ENCODE peak calls at places on chromosomes 4 and X, in seven cellular contexts. Q is GM23338, D is lower lobe of right lung, C is endodermal cell, I is adipocyte, M is PC-3, S is H9. W is an unnamed sample.

GRCh38 chrX:149004936-149005335 is 500.2 kb downstream of the IDS start:
- DNase-seq in C (peak; percentile 55), S (peak; percentile 30), M (no peak), I (no peak), D (no peak), Q (peak; percentile 17), W (no peak)

GRCh38 chrX:19785647-19786046 is 101.8 kb downstream of the SH3KBP1 start:
- DNase-seq in I (no peak), S (no peak), M (no peak), Q (no peak), C (no peak), D (no peak), W (no peak)

GRCh38 chr4:8319061-8319460 is 49.5 kb downstream of the HTRA3 start:
- DNase-seq in I (no peak), M (no peak), Q (no peak), C (peak; percentile 29), D (no peak), S (no peak), W (peak; percentile 9)

GRCh38 chrX:132266583-132267355 is 47.5 kb upstream of the RAP2C start:
- DNase-seq in C (no peak), S (no peak), D (no peak), I (peak; percentile 71), M (no peak), Q (no peak), W (no peak)

GRCh38 chr4:147942729-147943128 is 210.8 kb downstream of the ARHGAP10 start:
- DNase-seq in C (no peak), I (peak; percentile 29), S (no peak), D (no peak), M (no peak), Q (peak; percentile 27), W (no peak)

GRCh38 chr4:90443231-90443630 is 316.0 kb downstream of the CCSER1 start:
- DNase-seq in Q (no peak), C (no peak), I (no peak), M (peak; percentile 81), S (no peak), D (no peak), W (no peak)

GRCh38 chrX:10756365-10756915 is 136.1 kb upstream of the MID1 start:
- DNase-seq in M (peak; percentile 73), S (no peak), Q (peak; percentile 19), D (no peak), C (no peak), I (peak; percentile 66), W (no peak)

GRCh38 chr4:72418458-72418857 is 150.6 kb downstream of the ADAMTS3 start:
- DNase-seq in I (peak; percentile 56), C (no peak), S (no peak), D (no peak), M (peak; percentile 90), Q (no peak), W (peak; percentile 21)

GRCh38 chrX:18354369-18355329 is at the start of gene SCML2:
- DNase-seq in S (peak; percentile 34), C (peak; percentile 74), D (peak; percentile 46), I (peak; percentile 71), Q (peak; percentile 39), M (peak; percentile 31), W (peak; percentile 45)

GRCh38 chr4:186936496-186937375 is 213.1 kb upstream of the FAT1 start:
- DNase-seq in Q (no peak), C (no peak), I (peak; percentile 70), S (no peak), D (no peak), M (peak; percentile 79), W (no peak)

GRCh38 chr4:5079581-5079980 is 28.3 kb downstream of the STK32B start:
- DNase-seq in M (no peak), C (no peak), Q (no peak), D (no peak), S (no peak), I (peak; percentile 3), W (no peak)

GRCh38 chr4:88908003-88908402 is 149.0 kb downstream of the FAM13A start:
- DNase-seq in C (no peak), Q (no peak), I (peak; percentile 38), D (no peak), S (no peak), M (peak; percentile 7), W (no peak)

GRCh38 chr4:98657531-98658286 is 702 bp downstream of the TSPAN5 start:
- DNase-seq in M (peak; percentile 66), S (peak; percentile 68), I (peak; percentile 87), D (no peak), C (peak; percentile 79), Q (peak; percentile 74), W (peak; percentile 44)

GRCh38 chr4:61783050-61783449 is 582.9 kb downstream of the ADGRL3 start:
- DNase-seq in Q (no peak), C (no peak), S (no peak), I (no peak), M (peak; percentile 60), D (no peak), W (no peak)

GRCh38 chr4:156168288-156168687 is 214.6 kb upstream of the CTSO start:
- DNase-seq in Q (no peak), M (no peak), S (no peak), I (no peak), C (no peak), D (no peak), W (no peak)

GRCh38 chrX:142804085-142804484 is 221.6 kb upstream of the SPANXN4 start:
- DNase-seq in Q (peak; percentile 47), M (peak; percentile 6), S (peak; percentile 47), D (no peak), I (no peak), C (peak; percentile 85), W (no peak)

GRCh38 chr4:141898336-141898735 is 262.0 kb downstream of the IL15 start:
- DNase-seq in C (no peak), Q (no peak), D (no peak), M (no peak), S (no peak), I (no peak), W (no peak)

GRCh38 chr4:174604198-174604597 is 81.9 kb upstream of the HPGD start:
- DNase-seq in D (no peak), Q (no peak), I (no peak), C (no peak), S (no peak), M (peak; percentile 91), W (no peak)

GRCh38 chr4:98283219-98284199 is 22.3 kb downstream of the RAP1GDS1 start:
- DNase-seq in Q (no peak), C (no peak), S (no peak), D (no peak), I (no peak), M (peak; percentile 8), W (no peak)

GRCh38 chrX:11137543-11138139 is 26.5 kb downstream of the HCCS start:
- DNase-seq in S (no peak), I (peak; percentile 90), Q (peak; percentile 25), C (no peak), M (peak; percentile 73), D (no peak), W (no peak)

GRCh38 chr4:78014889-78015886 is 41.9 kb upstream of the FRAS1 start:
- DNase-seq in Q (no peak), M (no peak), S (no peak), I (no peak), D (no peak), C (no peak), W (no peak)

GRCh38 chrX:119325456-119325855 is 73.7 kb upstream of the SLC25A43 start:
- DNase-seq in D (no peak), I (no peak), S (no peak), M (no peak), Q (no peak), C (no peak), W (no peak)

GRCh38 chr4:54683616-54684346 is 26.0 kb downstream of the KIT start:
- DNase-seq in M (peak; percentile 84), C (peak; percentile 77), Q (peak; percentile 56), D (no peak), I (no peak), S (peak; percentile 41), W (no peak)

GRCh38 chr4:40750461-40751258 is 905 bp downstream of the NSUN7 start:
- DNase-seq in M (peak; percentile 7), D (no peak), S (peak; percentile 42), I (peak; percentile 40), Q (peak; percentile 89), C (peak; percentile 80), W (no peak)

DNA sequence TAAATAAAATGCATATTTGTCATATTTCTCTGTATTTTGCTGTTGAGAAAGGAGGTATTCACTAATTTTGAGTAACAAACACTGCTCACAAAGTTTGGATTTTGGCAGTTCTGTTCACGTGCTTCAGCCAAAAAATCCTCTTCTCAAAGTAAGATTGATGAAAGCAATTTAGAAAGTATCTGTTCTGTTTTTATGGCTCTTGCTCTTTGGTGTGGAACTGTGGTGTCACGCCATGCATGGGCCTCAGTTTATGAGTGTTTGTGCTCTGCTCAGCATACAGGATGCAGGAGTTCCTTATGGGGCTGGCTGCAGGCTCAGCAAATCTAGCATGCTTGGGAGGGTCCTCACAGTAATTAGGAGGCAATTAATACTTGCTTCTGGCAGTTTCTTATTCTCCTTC is 3.3 kb downstream of the HTT start:
- DNase-seq in M (no peak), I (no peak), C (no peak), Q (no peak), S (no peak), D (no peak), W (no peak)
- H3K4me1 ChIP-seq in M (peaks cover 5% of the 10 kb centered on the region), I (peaks cover 13% of the 10 kb centered on the region), C (peaks cover 3% of the 10 kb centered on the region), Q (peaks cover 12% of the 10 kb centered on the region), S (no peaks in the 10 kb centered on the region), D (peaks cover 20% of the 10 kb centered on the region), W (peaks cover 3% of the 10 kb centered on the region)

GRCh38 chr4:42654606-42655005 is 2.3 kb downstream of the ATP8A1 start:
- DNase-seq in I (peak; percentile 5), M (peak; percentile 90), D (no peak), S (no peak), C (no peak), Q (no peak), W (peak; percentile 40)
- H3K4me1 ChIP-seq in I (peaks cover 27% of the 10 kb centered on the region), M (peaks cover 39% of the 10 kb centered on the region), D (peaks cover 22% of the 10 kb centered on the region), S (no peaks in the 10 kb centered on the region), C (no peaks in the 10 kb centered on the region), Q (peaks cover 25% of the 10 kb centered on the region), W (peaks cover 6% of the 10 kb centered on the region)

DNA sequence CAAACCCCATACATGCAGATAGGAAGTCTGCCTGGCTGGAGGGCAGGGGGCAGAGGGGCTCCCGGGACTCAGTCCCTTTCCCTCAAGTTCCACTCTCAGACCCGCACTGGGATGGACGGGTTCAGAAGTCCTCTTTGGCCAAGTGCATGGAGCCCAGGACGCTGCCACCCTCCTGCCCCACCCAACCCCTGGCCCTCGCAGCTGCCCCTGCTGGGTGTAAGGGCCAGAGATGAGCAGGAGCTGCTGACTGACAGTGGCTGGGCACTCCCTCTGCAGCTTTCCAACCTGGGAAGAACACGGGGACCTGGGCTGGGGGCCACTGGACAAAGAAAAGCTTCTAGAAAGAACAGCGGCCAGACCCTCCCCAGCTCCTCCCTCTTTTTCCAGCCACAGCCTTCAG is 3.4 kb downstream of the L1CAM start:
- DNase-seq in C (peak; percentile 42), S (no peak), I (no peak), Q (no peak), M (no peak), D (no peak), W (no peak)
- H3K4me1 ChIP-seq in C (peaks cover 6% of the 10 kb centered on the region), S (no peaks in the 10 kb centered on the region), I (no peaks in the 10 kb centered on the region), Q (peaks cover 27% of the 10 kb centered on the region), M (peaks cover 9% of the 10 kb centered on the region), D (peaks cover 4% of the 10 kb centered on the region), W (no peaks in the 10 kb centered on the region)

GRCh38 chrX:124392794-124393193 is 46.4 kb downstream of the SH2D1A start:
- DNase-seq in D (no peak), S (no peak), I (no peak), Q (no peak), C (no peak), M (no peak), W (no peak)

GRCh38 chrX:124393238-124393637 is 46.9 kb downstream of the SH2D1A start:
- DNase-seq in C (no peak), D (no peak), M (no peak), S (no peak), Q (no peak), I (no peak), W (no peak)

GRCh38 chrX:124393659-124394058 is 47.3 kb downstream of the SH2D1A start:
- DNase-seq in S (no peak), D (no peak), C (no peak), Q (no peak), I (no peak), M (no peak), W (no peak)

GRCh38 chrX:124395145-124395858 is 48.9 kb downstream of the SH2D1A start:
- DNase-seq in M (no peak), I (no peak), C (no peak), D (no peak), S (no peak), Q (no peak), W (no peak)
- H3K4me1 ChIP-seq in M (no peaks in the 10 kb centered on the region), I (no peaks in the 10 kb centered on the region), C (no peaks in the 10 kb centered on the region), D (no peaks in the 10 kb centered on the region), S (no peaks in the 10 kb centered on the region), Q (no peaks in the 10 kb centered on the region), W (no peaks in the 10 kb centered on the region)

W was measured in ovary.